ENCODE peak calls at places on chromosomes 13 and 19, in nine cellular contexts. Y is breast epithelium, T is transverse colon, Z is right lobe of liver, V is erythroblast, F is spleen, M is ovary, Q is tibial nerve, P is Peyer's patch. D is an unnamed sample.
A peak's percentile ranks its signal among the peaks of the same experiment; 100 is the strongest.

GRCh38 chr19:52961981-52962380 is 700 bp downstream of the ZNF816 start:
- DNase-seq in V (no peak), F (no peak), P (no peak), Z (no peak), Y (no peak), T (no peak), M (no peak), Q (no peak), D (no peak)

GRCh38 chr13:75135325-75135825 is 346.6 kb downstream of the TBC1D4 start:
- DNase-seq in P (no peak), Q (no peak), T (no peak), V (no peak), F (no peak), Y (no peak), M (no peak), Z (no peak), D (peak; percentile 6)

GRCh38 chr13:93422980-93423554 is 196.5 kb downstream of the GPC6 start:
- DNase-seq in Z (no peak), V (no peak), P (no peak), F (no peak), M (no peak), Y (no peak), T (no peak), Q (no peak), D (no peak)

GRCh38 chr13:81480634-81481033 is 1139.7 kb upstream of the SPRY2 start:
- DNase-seq in V (no peak), F (no peak), T (no peak), Z (no peak), Q (no peak), Y (no peak), M (no peak), P (no peak), D (no peak)

GRCh38 chr13:46345866-46346265 is 41.2 kb downstream of the RUBCNL start:
- DNase-seq in M (no peak), Y (no peak), V (no peak), F (no peak), Z (no peak), P (no peak), T (no peak), Q (no peak), D (no peak)

GRCh38 chr19:35793381-35794165 is 18.2 kb downstream of the ARHGAP33 start:
- DNase-seq in M (no peak), T (no peak), V (no peak), Y (no peak), Z (no peak), Q (no peak), F (no peak), P (peak; percentile 66), D (peak; percentile 83)

GRCh38 chr13:112227031-112227430 is 149.1 kb upstream of the SPACA7 start:
- DNase-seq in Z (no peak), Q (no peak), V (no peak), M (no peak), T (no peak), P (peak; percentile 26), F (peak; percentile 28), Y (no peak), D (no peak)

GRCh38 chr19:2503521-2504109 is 27.7 kb downstream of the GADD45B start:
- DNase-seq in Y (peak; percentile 59), Z (no peak), F (no peak), P (no peak), V (no peak), T (no peak), M (no peak), Q (no peak), D (peak; percentile 95)

GRCh38 chr19:3142292-3142670 is 6.4 kb downstream of the GNA15 start:
- DNase-seq in M (no peak), Z (no peak), Q (no peak), F (no peak), Y (no peak), V (no peak), T (no peak), P (no peak), D (peak; percentile 98)

GRCh38 chr13:27053902-27054595 is 117.6 kb downstream of the USP12 start:
- DNase-seq in M (no peak), P (no peak), T (no peak), Q (no peak), Y (no peak), Z (no peak), F (no peak), V (no peak), D (peak; percentile 57)

GRCh38 chr19:5103061-5103701 is 134.3 kb downstream of the KDM4B start:
- DNase-seq in M (no peak), Y (peak; percentile 70), P (no peak), Q (peak; percentile 32), F (no peak), T (no peak), Z (peak; percentile 78), V (no peak), D (no peak)

GRCh38 chr13:49759503-49759902 is 33.0 kb downstream of the KPNA3 start:
- DNase-seq in P (no peak), Y (no peak), T (no peak), F (no peak), V (no peak), M (no peak), Q (no peak), Z (no peak), D (no peak)

GRCh38 chr13:45314822-45315221 is 26.2 kb downstream of the TPT1 start:
- DNase-seq in V (no peak), T (no peak), Z (no peak), F (no peak), M (no peak), P (no peak), Y (no peak), Q (no peak), D (no peak)

GRCh38 chr19:43798546-43799409 is 3.5 kb downstream of the LYPD5 start:
- DNase-seq in Y (peak; percentile 71), Z (no peak), P (no peak), M (peak; percentile 37), T (peak; percentile 69), F (peak; percentile 84), V (peak; percentile 32), Q (no peak), D (no peak)

GRCh38 chr19:3494051-3494450 is 6.4 kb downstream of the DOHH start:
- DNase-seq in Y (no peak), M (no peak), P (no peak), T (no peak), V (no peak), Q (no peak), Z (no peak), F (no peak), D (peak; percentile 85)

GRCh38 chr13:40550130-40550529 is 116.3 kb downstream of the FOXO1 start:
- DNase-seq in M (no peak), Y (no peak), V (no peak), Z (no peak), T (no peak), P (no peak), F (no peak), Q (no peak), D (no peak)

GRCh38 chr19:16383584-16384161 is 59.0 kb downstream of the KLF2 start:
- DNase-seq in F (peak; percentile 86), V (no peak), M (no peak), P (no peak), Q (no peak), Y (no peak), Z (peak; percentile 58), T (no peak), D (no peak)

GRCh38 chr19:49361438-49362047 is 673 bp downstream of the TEAD2 start:
- DNase-seq in V (no peak), Q (peak; percentile 55), P (peak; percentile 78), T (peak; percentile 81), M (peak; percentile 93), Y (peak; percentile 86), F (peak; percentile 86), Z (peak; percentile 80), D (peak; percentile 73)

GRCh38 chr13:43786766-43787517 is at the start of gene ENOX1:
- DNase-seq in F (peak; percentile 77), Z (peak; percentile 58), P (peak; percentile 47), V (peak; percentile 46), M (peak; percentile 81), Y (no peak), Q (no peak), T (peak; percentile 38), D (peak; percentile 27)

GRCh38 chr13:23445794-23446193 is 12.3 kb upstream of the SACS start:
- DNase-seq in Q (no peak), P (no peak), M (no peak), F (no peak), Y (no peak), T (no peak), V (no peak), Z (no peak), D (no peak)

GRCh38 chr13:37059136-37059847 is at the start of gene SUPT20H:
- DNase-seq in T (peak; percentile 96), F (peak; percentile 99), Q (peak; percentile 85), P (peak; percentile 97), V (peak; percentile 94), Y (peak; percentile 93), Z (peak; percentile 97), M (peak; percentile 96), D (peak; percentile 55)
- TF ChIP-seq POLR2A in T (peak; percentile 92), F (peak; percentile 75), Q (peak; percentile 54), P (peak; percentile 88), V (peak; percentile 84), Y (peak; percentile 83), Z (peak; percentile 80), M (peak; percentile 78), D (peak; percentile 90)

GRCh38 chr19:56120371-56121179 is 520 bp downstream of the ZNF787 start:
- DNase-seq in T (peak; percentile 89), V (peak; percentile 89), Z (peak; percentile 95), Q (peak; percentile 28), F (peak; percentile 96), Y (no peak), M (peak; percentile 84), P (peak; percentile 93), D (peak; percentile 96)
- TF ChIP-seq POLR2A in T (peak; percentile 67), V (peak; percentile 29), Z (peak; percentile 86), Q (no peak), F (no peak), Y (no peak), M (no peak), P (peak; percentile 75), D (peak; percentile 88)

DNA sequence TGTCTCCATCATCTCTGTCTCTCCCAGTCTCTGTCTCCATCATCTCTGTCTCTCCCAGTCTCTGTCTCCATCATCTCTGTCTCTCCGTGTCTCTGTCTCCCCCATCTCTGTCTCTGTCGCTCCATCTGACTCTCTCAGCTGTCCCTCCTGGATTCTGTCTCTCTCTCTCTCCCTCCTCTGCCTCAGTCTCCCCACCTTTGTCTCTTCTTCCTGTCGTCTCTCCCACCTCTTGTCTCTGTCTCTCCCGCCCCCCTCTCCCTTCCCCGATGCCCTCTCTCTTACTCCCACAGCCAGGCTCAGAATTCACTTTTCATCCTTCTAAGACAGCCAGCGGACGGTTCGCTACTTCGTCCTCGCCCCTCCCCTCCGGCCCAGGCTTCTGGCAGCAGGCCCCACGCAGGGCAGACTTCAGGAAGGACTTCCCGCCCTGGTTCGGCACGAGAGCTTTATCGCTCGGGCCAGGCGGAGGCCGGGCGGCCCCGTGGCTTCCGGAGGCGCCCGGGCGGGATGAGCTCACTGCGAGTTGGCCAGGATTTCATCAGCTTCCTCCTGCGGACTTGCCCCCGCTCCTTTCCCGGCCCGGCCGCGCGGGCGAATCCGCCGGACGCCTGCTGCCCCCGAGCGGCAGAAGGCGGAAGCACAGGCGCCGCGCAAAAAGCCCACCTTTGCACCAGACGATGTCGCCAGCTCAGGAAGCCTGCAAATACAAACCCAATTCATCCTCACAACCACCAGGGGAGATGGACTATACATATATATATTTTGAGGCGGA is 12.4 kb upstream of the CCDC9 start:
- DNase-seq in Y (peak; percentile 89), T (peak; percentile 92), F (peak; percentile 98), Q (peak; percentile 75), Z (peak; percentile 93), M (peak; percentile 93), V (peak; percentile 99), P (peak; percentile 95), D (peak; percentile 85)
- TF ChIP-seq POLR2A in Y (no peak), T (peak; percentile 39), F (no peak), Q (no peak), Z (peak; percentile 70), M (no peak), V (peak; percentile 48), P (no peak), D (no peak)

GRCh38 chr13:109402976-109403375 is 383.4 kb downstream of the IRS2 start:
- DNase-seq in P (no peak), Z (peak; percentile 84), Y (no peak), V (no peak), M (no peak), F (no peak), T (no peak), Q (no peak), D (no peak)
- TF ChIP-seq POLR2A in P (no peak), Z (peak; percentile 55), Y (no peak), V (no peak), M (no peak), F (no peak), T (no peak), Q (no peak), D (no peak)